ENCODE peak calls at places on chromosomes 5 and 9, in ten cellular contexts. One of them, this sample, is unnamed.

GRCh38 chr5:90571147-90571773 is 12.7 kb downstream of the ADGRV1 start:
- DNase-seq in ovary: no peak
- DNase-seq in A549: no peak
- DNase-seq in H1: no peak
- DNase-seq in stomach: no peak
- DNase-seq in tibial nerve: no peak
- DNase-seq in transverse colon: no peak
- DNase-seq in K562: no peak
- DNase-seq in HepG2: no peak
- DNase-seq in suprapubic skin: no peak
- DNase-seq in this sample: no peak

GRCh38 chr9:73259086-73259696 is 107.5 kb downstream of the ANXA1 start:
- DNase-seq in ovary: no peak
- DNase-seq in A549: no peak
- DNase-seq in H1: no peak
- DNase-seq in stomach: no peak
- DNase-seq in tibial nerve: no peak
- DNase-seq in transverse colon: no peak
- DNase-seq in K562: no peak
- DNase-seq in HepG2: no peak
- DNase-seq in suprapubic skin: no peak
- DNase-seq in this sample: no peak

GRCh38 chr9:74577956-74578355 is 80.8 kb downstream of the RORB start:
- DNase-seq in ovary: no peak
- DNase-seq in A549: no peak
- DNase-seq in H1: no peak
- DNase-seq in stomach: no peak
- DNase-seq in tibial nerve: no peak
- DNase-seq in transverse colon: no peak
- DNase-seq in K562: no peak
- DNase-seq in HepG2: peak; percentile 9
- DNase-seq in suprapubic skin: no peak
- DNase-seq in this sample: no peak

GRCh38 chr9:136901516-136902258 is 15.4 kb downstream of the TRAF2 start:
- DNase-seq in ovary: no peak
- DNase-seq in A549: peak; percentile 97
- DNase-seq in H1: no peak
- DNase-seq in stomach: peak; percentile 57
- DNase-seq in tibial nerve: no peak
- DNase-seq in transverse colon: peak; percentile 79
- DNase-seq in K562: no peak
- DNase-seq in HepG2: peak; percentile 88
- DNase-seq in suprapubic skin: no peak
- DNase-seq in this sample: peak; percentile 42

GRCh38 chr9:5971740-5972139 is 43.7 kb downstream of the RANBP6 start:
- DNase-seq in ovary: no peak
- DNase-seq in A549: no peak
- DNase-seq in H1: no peak
- DNase-seq in stomach: no peak
- DNase-seq in tibial nerve: no peak
- DNase-seq in transverse colon: no peak
- DNase-seq in K562: no peak
- DNase-seq in HepG2: no peak
- DNase-seq in suprapubic skin: no peak
- DNase-seq in this sample: no peak

GRCh38 chr5:149537374-149537959 is 13.8 kb downstream of the CSNK1A1 start:
- DNase-seq in ovary: no peak
- DNase-seq in A549: no peak
- DNase-seq in H1: no peak
- DNase-seq in stomach: no peak
- DNase-seq in tibial nerve: no peak
- DNase-seq in transverse colon: no peak
- DNase-seq in K562: no peak
- DNase-seq in HepG2: no peak
- DNase-seq in suprapubic skin: no peak
- DNase-seq in this sample: no peak

GRCh38 chr5:142356318-142356715 is 31.5 kb upstream of the SPRY4 start:
- DNase-seq in ovary: no peak
- DNase-seq in A549: no peak
- DNase-seq in H1: no peak
- DNase-seq in stomach: no peak
- DNase-seq in tibial nerve: no peak
- DNase-seq in transverse colon: no peak
- DNase-seq in K562: no peak
- DNase-seq in HepG2: no peak
- DNase-seq in suprapubic skin: no peak
- DNase-seq in this sample: no peak

GRCh38 chr9:18390393-18390792 is 83.6 kb upstream of the ADAMTSL1 start:
- DNase-seq in ovary: no peak
- DNase-seq in A549: no peak
- DNase-seq in H1: no peak
- DNase-seq in stomach: no peak
- DNase-seq in tibial nerve: no peak
- DNase-seq in transverse colon: no peak
- DNase-seq in K562: no peak
- DNase-seq in HepG2: no peak
- DNase-seq in suprapubic skin: no peak
- DNase-seq in this sample: no peak

GRCh38 chr9:73091909-73092308 is 59.8 kb upstream of the ANXA1 start:
- DNase-seq in ovary: no peak
- DNase-seq in A549: no peak
- DNase-seq in H1: no peak
- DNase-seq in stomach: no peak
- DNase-seq in tibial nerve: no peak
- DNase-seq in transverse colon: no peak
- DNase-seq in K562: no peak
- DNase-seq in HepG2: no peak
- DNase-seq in suprapubic skin: no peak
- DNase-seq in this sample: no peak

GRCh38 chr9:137502008-137502913 is 43.1 kb upstream of the NSMF start:
- DNase-seq in ovary: no peak
- DNase-seq in A549: peak; percentile 84
- DNase-seq in H1: no peak
- DNase-seq in stomach: no peak
- DNase-seq in tibial nerve: no peak
- DNase-seq in transverse colon: no peak
- DNase-seq in K562: peak; percentile 75
- DNase-seq in HepG2: no peak
- DNase-seq in suprapubic skin: no peak
- DNase-seq in this sample: no peak

GRCh38 chr5:138391859-138392386 is 39.4 kb downstream of the KDM3B start:
- DNase-seq in ovary: no peak
- DNase-seq in A549: no peak
- DNase-seq in H1: no peak
- DNase-seq in stomach: no peak
- DNase-seq in tibial nerve: no peak
- DNase-seq in transverse colon: no peak
- DNase-seq in K562: no peak
- DNase-seq in HepG2: no peak
- DNase-seq in suprapubic skin: no peak
- DNase-seq in this sample: no peak

GRCh38 chr5:39696672-39697398 is 272.1 kb upstream of the DAB2 start:
- DNase-seq in ovary: no peak
- DNase-seq in A549: no peak
- DNase-seq in H1: no peak
- DNase-seq in stomach: no peak
- DNase-seq in tibial nerve: no peak
- DNase-seq in transverse colon: no peak
- DNase-seq in K562: no peak
- DNase-seq in HepG2: no peak
- DNase-seq in suprapubic skin: no peak
- DNase-seq in this sample: no peak

GRCh38 chr9:93824386-93825294 is 130.5 kb downstream of the BARX1 start:
- DNase-seq in ovary: no peak
- DNase-seq in A549: no peak
- DNase-seq in H1: no peak
- DNase-seq in stomach: no peak
- DNase-seq in tibial nerve: no peak
- DNase-seq in transverse colon: no peak
- DNase-seq in K562: peak; percentile 4
- DNase-seq in HepG2: no peak
- DNase-seq in suprapubic skin: peak; percentile 72
- DNase-seq in this sample: peak; percentile 18

GRCh38 chr5:44809215-44809955 is 638 bp downstream of the MRPS30 start:
- DNase-seq in ovary: peak; percentile 35
- DNase-seq in A549: peak; percentile 10
- DNase-seq in H1: no peak
- DNase-seq in stomach: peak; percentile 40
- DNase-seq in tibial nerve: peak; percentile 9
- DNase-seq in transverse colon: peak; percentile 54
- DNase-seq in K562: peak; percentile 57
- DNase-seq in HepG2: peak; percentile 70
- DNase-seq in suprapubic skin: peak; percentile 81
- DNase-seq in this sample: peak; percentile 91

GRCh38 chr9:125538092-125538473 is 168.9 kb downstream of the MAPKAP1 start:
- DNase-seq in ovary: no peak
- DNase-seq in A549: peak; percentile 78
- DNase-seq in H1: no peak
- DNase-seq in stomach: peak; percentile 74
- DNase-seq in tibial nerve: no peak
- DNase-seq in transverse colon: peak; percentile 60
- DNase-seq in K562: no peak
- DNase-seq in HepG2: peak; percentile 84
- DNase-seq in suprapubic skin: no peak
- DNase-seq in this sample: peak; percentile 39

GRCh38 chr5:92822183-92822582 is 758.8 kb downstream of the NR2F1-AS1 start:
- DNase-seq in ovary: no peak
- DNase-seq in A549: no peak
- DNase-seq in H1: no peak
- DNase-seq in stomach: no peak
- DNase-seq in tibial nerve: no peak
- DNase-seq in transverse colon: no peak
- DNase-seq in K562: no peak
- DNase-seq in HepG2: no peak
- DNase-seq in suprapubic skin: no peak
- DNase-seq in this sample: no peak

GRCh38 chr5:168578506-168579205 is 512 bp downstream of the PANK3 start:
- DNase-seq in ovary: no peak
- DNase-seq in A549: peak; percentile 55
- DNase-seq in H1: peak; percentile 80
- DNase-seq in stomach: no peak
- DNase-seq in tibial nerve: no peak
- DNase-seq in transverse colon: no peak
- DNase-seq in K562: no peak
- DNase-seq in HepG2: peak; percentile 51
- DNase-seq in suprapubic skin: no peak
- DNase-seq in this sample: peak; percentile 32

GRCh38 chr9:124818431-124819281 is 34.6 kb upstream of the WDR38 start:
- DNase-seq in ovary: no peak
- DNase-seq in A549: no peak
- DNase-seq in H1: no peak
- DNase-seq in stomach: no peak
- DNase-seq in tibial nerve: no peak
- DNase-seq in transverse colon: no peak
- DNase-seq in K562: peak; percentile 44
- DNase-seq in HepG2: peak; percentile 90
- DNase-seq in suprapubic skin: no peak
- DNase-seq in this sample: no peak

DNA sequence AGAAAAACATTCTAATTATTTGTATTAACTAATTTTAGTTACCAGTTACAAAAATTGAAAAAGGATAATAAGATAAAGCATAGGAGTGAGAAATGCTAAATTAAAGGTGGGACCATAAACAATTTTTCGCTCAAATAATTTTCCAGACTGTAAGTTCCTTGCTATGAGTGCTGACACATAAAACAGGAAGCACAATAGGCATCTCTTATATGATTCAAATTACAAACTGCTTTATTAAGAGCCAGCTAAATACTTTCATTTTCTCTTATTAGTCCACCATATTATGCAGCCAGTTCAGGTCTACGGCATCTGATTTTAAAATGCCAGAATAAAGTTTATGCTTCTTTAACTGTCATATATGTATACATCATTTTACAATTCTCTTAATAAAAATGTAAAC is 4.4 kb downstream of the RC3H2 start:
- DNase-seq in ovary: no peak
- DNase-seq in A549: no peak
- DNase-seq in H1: no peak
- DNase-seq in stomach: no peak
- DNase-seq in tibial nerve: no peak
- DNase-seq in transverse colon: no peak
- DNase-seq in K562: no peak
- DNase-seq in HepG2: no peak
- DNase-seq in suprapubic skin: no peak
- DNase-seq in this sample: no peak
- H3K4me1 ChIP-seq in ovary: peaks cover 5% of the 10 kb centered on the region
- H3K4me1 ChIP-seq in A549: peaks cover 35% of the 10 kb centered on the region
- H3K4me1 ChIP-seq in H1: no peaks in the 10 kb centered on the region
- H3K4me1 ChIP-seq in stomach: peaks cover 78% of the 10 kb centered on the region
- H3K4me1 ChIP-seq in tibial nerve: peaks cover 78% of the 10 kb centered on the region
- H3K4me1 ChIP-seq in transverse colon: peaks cover 44% of the 10 kb centered on the region
- H3K4me1 ChIP-seq in K562: peaks cover 3% of the 10 kb centered on the region
- H3K4me1 ChIP-seq in HepG2: peaks cover 19% of the 10 kb centered on the region
- H3K4me1 ChIP-seq in suprapubic skin: peaks cover 41% of the 10 kb centered on the region
- H3K4me1 ChIP-seq in this sample: peaks cover 55% of the 10 kb centered on the region

GRCh38 chr5:159341145-159341544 is 10.9 kb upstream of the IL12B start:
- DNase-seq in ovary: no peak
- DNase-seq in A549: no peak
- DNase-seq in H1: no peak
- DNase-seq in stomach: no peak
- DNase-seq in tibial nerve: no peak
- DNase-seq in transverse colon: no peak
- DNase-seq in K562: no peak
- DNase-seq in HepG2: no peak
- DNase-seq in suprapubic skin: no peak
- DNase-seq in this sample: no peak
- TF ChIP-seq EP300 in ovary: no peak
- TF ChIP-seq EP300 in A549: no peak
- TF ChIP-seq EP300 in H1: no peak
- TF ChIP-seq EP300 in stomach: no peak
- TF ChIP-seq EP300 in tibial nerve: no peak
- TF ChIP-seq EP300 in transverse colon: no peak
- TF ChIP-seq EP300 in K562: no peak
- TF ChIP-seq EP300 in HepG2: no peak
- TF ChIP-seq EP300 in suprapubic skin: no peak
- TF ChIP-seq EP300 in this sample: no peak

GRCh38 chr5:61631438-61631941 is 299.4 kb downstream of the ZSWIM6 start:
- DNase-seq in ovary: peak; percentile 69
- DNase-seq in A549: no peak
- DNase-seq in H1: no peak
- DNase-seq in stomach: no peak
- DNase-seq in tibial nerve: peak; percentile 39
- DNase-seq in transverse colon: peak; percentile 23
- DNase-seq in K562: no peak
- DNase-seq in HepG2: no peak
- DNase-seq in suprapubic skin: no peak
- DNase-seq in this sample: no peak
- H3K4me3 ChIP-seq in ovary: no peak overlapping the region
- H3K4me3 ChIP-seq in A549: no peak overlapping the region
- H3K4me3 ChIP-seq in H1: no peak overlapping the region
- H3K4me3 ChIP-seq in stomach: peak overlapping the region; percentile 4
- H3K4me3 ChIP-seq in tibial nerve: no peak overlapping the region
- H3K4me3 ChIP-seq in transverse colon: no peak overlapping the region
- H3K4me3 ChIP-seq in K562: no peak overlapping the region
- H3K4me3 ChIP-seq in HepG2: no peak overlapping the region
- H3K4me3 ChIP-seq in suprapubic skin: no peak overlapping the region
- H3K4me3 ChIP-seq in this sample: no peak overlapping the region

DNA sequence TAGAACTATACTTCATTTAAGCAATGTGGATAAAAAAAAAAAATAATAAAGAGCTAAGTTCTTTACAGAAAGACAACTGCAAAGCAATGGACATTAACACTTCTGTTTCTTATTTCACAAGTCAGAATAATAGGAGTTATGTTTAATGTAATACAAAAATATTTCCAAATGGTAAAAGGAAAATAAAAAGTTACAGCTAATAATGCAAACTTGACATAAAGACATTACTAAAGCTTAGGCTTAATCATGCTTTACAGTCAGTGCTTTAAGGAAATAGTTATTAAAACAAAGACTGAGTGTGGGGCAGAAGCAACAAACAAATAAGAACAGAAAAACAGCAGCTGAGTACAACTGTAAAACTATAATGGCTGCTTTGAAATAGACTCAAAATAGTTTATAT is 56.7 kb downstream of the ZFR start:
- DNase-seq in ovary: no peak
- DNase-seq in A549: no peak
- DNase-seq in H1: no peak
- DNase-seq in stomach: no peak
- DNase-seq in tibial nerve: no peak
- DNase-seq in transverse colon: no peak
- DNase-seq in K562: no peak
- DNase-seq in HepG2: no peak
- DNase-seq in suprapubic skin: no peak
- DNase-seq in this sample: no peak
- H3K4me1 ChIP-seq in ovary: no peaks in the 10 kb centered on the region
- H3K4me1 ChIP-seq in A549: peaks cover 33% of the 10 kb centered on the region
- H3K4me1 ChIP-seq in H1: no peaks in the 10 kb centered on the region
- H3K4me1 ChIP-seq in stomach: no peaks in the 10 kb centered on the region
- H3K4me1 ChIP-seq in tibial nerve: peaks cover 31% of the 10 kb centered on the region
- H3K4me1 ChIP-seq in transverse colon: no peaks in the 10 kb centered on the region
- H3K4me1 ChIP-seq in K562: peaks cover 8% of the 10 kb centered on the region
- H3K4me1 ChIP-seq in HepG2: peaks cover 26% of the 10 kb centered on the region
- H3K4me1 ChIP-seq in suprapubic skin: peaks cover 4% of the 10 kb centered on the region
- H3K4me1 ChIP-seq in this sample: no peaks in the 10 kb centered on the region

This sample was measured in upper lobe of left lung.